ENCODE peak calls at places on chromosomes 3 and 15, in eight cellular contexts. W is aorta, K is OCI-LY7, O is adrenal gland, Q is prostate gland, X is H7, G is right atrium auricular region, J is endodermal cell. S is an unnamed sample.

GRCh38 chr15:89361451-89362202 is 27.0 kb upstream of the POLG start:
- DNase-seq in G (no peak), J (peak; percentile 96), X (peak; percentile 97), Q (peak; percentile 40), W (peak; percentile 73), K (no peak), O (peak; percentile 74), S (peak; percentile 61)

GRCh38 chr3:123365450-123366143 is 83.3 kb downstream of the ADCY5 start:
- DNase-seq in Q (no peak), X (peak; percentile 85), O (peak; percentile 39), G (no peak), K (no peak), W (no peak), J (peak; percentile 88), S (no peak)

GRCh38 chr3:177646749-177647148 is 449.5 kb upstream of the TBL1XR1 start:
- DNase-seq in Q (no peak), W (no peak), O (no peak), G (no peak), X (no peak), J (no peak), K (peak; percentile 8), S (no peak)

GRCh38 chr15:77907824-77908751 is 169.4 kb downstream of the TBC1D2B start:
- DNase-seq in Q (peak; percentile 15), G (no peak), J (peak; percentile 81), W (no peak), K (peak; percentile 77), X (peak; percentile 80), O (peak; percentile 78), S (no peak)

GRCh38 chr15:46354443-46354842 is 719.6 kb downstream of the SQOR start:
- DNase-seq in O (no peak), W (no peak), Q (no peak), K (no peak), J (peak; percentile 51), G (no peak), X (no peak), S (no peak)

GRCh38 chr3:46212101-46212500 is 4.0 kb upstream of the CCR1 start:
- DNase-seq in X (no peak), G (peak; percentile 47), J (no peak), Q (no peak), K (no peak), O (no peak), W (no peak), S (no peak)

GRCh38 chr15:25182736-25183445 is 228.1 kb downstream of the SNRPN start:
- DNase-seq in O (peak; percentile 6), J (peak; percentile 62), Q (no peak), X (no peak), W (peak; percentile 30), G (peak; percentile 23), K (no peak), S (peak; percentile 13)

GRCh38 chr15:71440479-71441071 is 325.3 kb downstream of the THSD4 start:
- DNase-seq in J (no peak), Q (no peak), K (peak; percentile 42), O (no peak), G (no peak), X (peak; percentile 24), W (no peak), S (no peak)

GRCh38 chr3:180048840-180049239 is 12.1 kb upstream of the PEX5L start:
- DNase-seq in X (no peak), J (no peak), Q (no peak), G (no peak), W (no peak), K (no peak), O (no peak), S (no peak)

GRCh38 chr3:51353566-51354140 is 31.4 kb upstream of the MANF start:
- DNase-seq in O (no peak), X (no peak), Q (no peak), J (no peak), G (no peak), W (no peak), K (no peak), S (no peak)

GRCh38 chr3:77414881-77415280 is 375.0 kb downstream of the ROBO2 start:
- DNase-seq in W (no peak), G (no peak), J (no peak), Q (no peak), X (no peak), O (no peak), K (no peak), S (no peak)

GRCh38 chr15:98154863-98155262 is 194.4 kb downstream of the ARRDC4 start:
- DNase-seq in X (no peak), J (no peak), K (no peak), O (no peak), G (no peak), W (no peak), Q (no peak), S (no peak)

GRCh38 chr3:117523407-117523806 is 813.8 kb downstream of the TUSC7 start:
- DNase-seq in G (no peak), K (no peak), O (no peak), Q (no peak), W (no peak), X (no peak), J (peak; percentile 51), S (no peak)

GRCh38 chr3:117524890-117525289 is 815.3 kb downstream of the TUSC7 start:
- DNase-seq in Q (no peak), J (no peak), K (no peak), W (no peak), G (no peak), X (no peak), O (no peak), S (no peak)

GRCh38 chr3:117528688-117529087 is 819.1 kb downstream of the TUSC7 start:
- DNase-seq in W (no peak), G (no peak), K (no peak), J (no peak), Q (no peak), O (no peak), X (no peak), S (no peak)

GRCh38 chr3:117527346-117527745 is 817.8 kb downstream of the TUSC7 start:
- DNase-seq in W (no peak), Q (no peak), J (no peak), K (no peak), G (no peak), O (no peak), X (no peak), S (no peak)

DNA sequence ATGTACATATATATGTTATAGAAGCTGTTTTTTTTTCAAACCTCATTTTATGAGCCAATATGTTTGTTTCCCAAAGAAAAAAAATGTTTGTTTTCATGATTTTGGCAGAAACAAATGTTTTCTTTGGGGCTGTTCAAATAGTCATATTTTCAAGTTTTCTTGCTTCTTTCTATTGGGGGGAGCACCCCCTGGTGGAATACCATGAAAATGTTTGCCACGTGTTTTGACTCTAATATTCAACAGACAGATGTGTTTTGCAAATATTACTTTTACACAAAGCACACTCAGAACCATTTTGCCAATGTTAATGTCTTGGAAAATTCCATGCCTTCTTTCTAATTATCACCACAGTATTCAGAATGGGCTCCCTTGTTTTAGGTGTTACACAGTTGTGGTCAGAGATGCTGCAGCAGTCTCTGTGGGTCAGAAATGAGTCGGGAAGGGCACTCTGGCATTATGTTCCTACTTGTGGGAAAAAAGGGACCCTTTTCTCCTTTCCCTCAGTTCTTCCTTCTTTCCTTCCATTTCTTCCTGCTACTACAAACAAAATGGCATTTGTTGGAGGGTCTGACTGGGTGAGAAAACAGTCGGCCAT is 817.0 kb downstream of the TUSC7 start:
- DNase-seq in X (no peak), K (peak; percentile 22), Q (peak; percentile 5), O (peak; percentile 34), J (peak; percentile 57), W (peak; percentile 44), G (no peak), S (no peak)
- H3K4me3 ChIP-seq in X (no peak overlapping the region), K (no peak overlapping the region), Q (no peak overlapping the region), O (no peak overlapping the region), J (no peak overlapping the region), W (no peak overlapping the region), G (no peak overlapping the region), S (no peak overlapping the region)

GRCh38 chr15:40103124-40103858 is 5.4 kb downstream of the BMF start:
- DNase-seq in O (peak; percentile 91), Q (peak; percentile 96), X (peak; percentile 95), G (peak; percentile 80), K (no peak), W (peak; percentile 90), J (peak; percentile 91), S (peak; percentile 83)

GRCh38 chr15:40103864-40104271 is 4.8 kb downstream of the BMF start:
- DNase-seq in G (no peak), J (no peak), O (no peak), X (no peak), W (no peak), K (no peak), Q (no peak), S (no peak)

GRCh38 chr15:40105517-40106202 is 3.0 kb downstream of the BMF start:
- DNase-seq in G (no peak), X (peak; percentile 30), W (no peak), O (no peak), Q (no peak), K (no peak), J (no peak), S (no peak)

GRCh38 chr15:40104865-40105516 is 3.7 kb downstream of the BMF start:
- DNase-seq in K (peak; percentile 83), X (peak; percentile 90), Q (peak; percentile 89), G (peak; percentile 92), O (peak; percentile 91), W (peak; percentile 95), J (peak; percentile 98), S (peak; percentile 93)

GRCh38 chr15:40104296-40104864 is 4.3 kb downstream of the BMF start:
- DNase-seq in X (no peak), Q (no peak), O (no peak), K (no peak), W (no peak), J (no peak), G (no peak), S (no peak)
- H3K4me3 ChIP-seq in X (no peak overlapping the region), Q (no peak overlapping the region), O (no peak overlapping the region), K (peak overlapping the region; percentile 52), W (no peak overlapping the region), J (no peak overlapping the region), G (no peak overlapping the region), S (peak overlapping the region; percentile 27)

GRCh38 chr15:66716668-66717025 is 14.6 kb downstream of the SMAD6 start:
- DNase-seq in X (no peak), Q (no peak), O (no peak), K (no peak), G (no peak), J (no peak), W (no peak), S (no peak)

GRCh38 chr15:66715181-66715624 is 13.2 kb downstream of the SMAD6 start:
- DNase-seq in Q (no peak), J (no peak), X (no peak), O (no peak), W (no peak), G (no peak), K (no peak), S (no peak)

GRCh38 chr15:66713843-66714508 is 11.9 kb downstream of the SMAD6 start:
- DNase-seq in J (no peak), Q (no peak), W (no peak), G (no peak), K (peak; percentile 91), O (no peak), X (no peak), S (no peak)

GRCh38 chr15:66715736-66716667 is 14.0 kb downstream of the SMAD6 start:
- DNase-seq in K (no peak), G (no peak), Q (no peak), W (no peak), X (no peak), J (no peak), O (no peak), S (no peak)

GRCh38 chr15:66714543-66714981 is 12.5 kb downstream of the SMAD6 start:
- DNase-seq in O (no peak), X (no peak), K (no peak), G (no peak), Q (no peak), J (no peak), W (no peak), S (no peak)
- H3K4me3 ChIP-seq in O (no peak overlapping the region), X (no peak overlapping the region), K (peak overlapping the region; percentile 60), G (no peak overlapping the region), Q (no peak overlapping the region), J (no peak overlapping the region), W (no peak overlapping the region), S (no peak overlapping the region)

GRCh38 chr3:109224333-109224732 is 87.8 kb downstream of the C3orf85 start:
- DNase-seq in K (no peak), J (peak; percentile 85), W (no peak), O (peak; percentile 38), X (peak; percentile 26), Q (no peak), G (no peak), S (no peak)
- H3K4me3 ChIP-seq in K (no peak overlapping the region), J (no peak overlapping the region), W (no peak overlapping the region), O (no peak overlapping the region), X (no peak overlapping the region), Q (no peak overlapping the region), G (no peak overlapping the region), S (no peak overlapping the region)

S was measured in left ventricle myocardium inferior.